ENCODE peak calls at places on chromosomes 13 and 19, in six cellular contexts. M, O, V, Z, J and I are unnamed samples.

GRCh38 chr19:47047272-47047930 is 1.0 kb downstream of the TMEM160 start:
- DNase-seq in M (no peak), O (no peak), V (no peak), Z (no peak), J (no peak), I (no peak)

GRCh38 chr13:106486287-106486686 is 49.2 kb downstream of the EFNB2 start:
- DNase-seq in M (no peak), O (no peak), V (no peak), Z (no peak), J (no peak), I (no peak)

GRCh38 chr19:49094505-49095482 is 9.5 kb downstream of the SNRNP70 start:
- DNase-seq in M (no peak), O (no peak), V (peak; percentile 55), Z (no peak), J (no peak), I (no peak)

GRCh38 chr13:75324413-75324940 is 157.5 kb downstream of the TBC1D4 start:
- DNase-seq in M (no peak), O (no peak), V (no peak), Z (no peak), J (no peak), I (no peak)

GRCh38 chr13:44249439-44249838 is 124.2 kb upstream of the SERP2 start:
- DNase-seq in M (no peak), O (peak; percentile 79), V (no peak), Z (no peak), J (peak; percentile 85), I (no peak)

GRCh38 chr19:41175825-41176734 is 16.9 kb upstream of the CYP2S1 start:
- DNase-seq in M (no peak), O (peak; percentile 93), V (peak; percentile 53), Z (peak; percentile 69), J (peak; percentile 59), I (no peak)

GRCh38 chr13:48723168-48723567 is 69.4 kb downstream of the CYSLTR2 start:
- DNase-seq in M (no peak), O (no peak), V (no peak), Z (no peak), J (peak; percentile 4), I (no peak)

GRCh38 chr13:40812102-40812501 is 22.7 kb downstream of the SLC25A15 start:
- DNase-seq in M (no peak), O (no peak), V (no peak), Z (no peak), J (no peak), I (no peak)

GRCh38 chr19:17686027-17686511 is 2.1 kb downstream of the UNC13A start:
- DNase-seq in M (no peak), O (no peak), V (no peak), Z (peak; percentile 24), J (peak; percentile 31), I (no peak)

GRCh38 chr19:40286674-40287421 is 1.7 kb upstream of the AKT2 start:
- DNase-seq in M (no peak), O (no peak), V (no peak), Z (no peak), J (peak; percentile 18), I (no peak)

GRCh38 chr19:32570081-32570785 is 10.8 kb upstream of the PDCD5 start:
- DNase-seq in M (peak; percentile 46), O (peak; percentile 69), V (peak; percentile 30), Z (peak; percentile 61), J (peak; percentile 66), I (peak; percentile 15)

GRCh38 chr19:5961969-5962945 is 15.7 kb downstream of the RANBP3 start:
- DNase-seq in M (peak; percentile 93), O (no peak), V (peak; percentile 42), Z (peak; percentile 62), J (no peak), I (peak; percentile 96)

GRCh38 chr19:46861691-46862503 is 1.1 kb downstream of the ARHGAP35 start:
- DNase-seq in M (no peak), O (peak; percentile 42), V (peak; percentile 43), Z (no peak), J (peak; percentile 24), I (no peak)

GRCh38 chr13:47159853-47160550 is 263.1 kb upstream of the HTR2A start:
- DNase-seq in M (no peak), O (no peak), V (no peak), Z (no peak), J (no peak), I (no peak)

GRCh38 chr13:93778548-93778947 is 551.9 kb downstream of the GPC6 start:
- DNase-seq in M (no peak), O (no peak), V (no peak), Z (no peak), J (no peak), I (no peak)

GRCh38 chr13:48876289-48876688 is 99.4 kb upstream of the FNDC3A start:
- DNase-seq in M (no peak), O (no peak), V (no peak), Z (no peak), J (no peak), I (no peak)

GRCh38 chr19:5775668-5776309 is 8.8 kb downstream of the PRR22 start:
- DNase-seq in M (no peak), O (peak; percentile 62), V (no peak), Z (peak; percentile 43), J (peak; percentile 89), I (no peak)

GRCh38 chr19:33301011-33301899 is 1.1 kb downstream of the CEBPA start:
- DNase-seq in M (no peak), O (no peak), V (no peak), Z (no peak), J (no peak), I (no peak)

GRCh38 chr19:4324228-4324627 is 14.4 kb downstream of the STAP2 start:
- DNase-seq in M (no peak), O (no peak), V (no peak), Z (no peak), J (no peak), I (no peak)

GRCh38 chr19:5086725-5087439 is 118.0 kb downstream of the KDM4B start:
- DNase-seq in M (peak; percentile 50), O (no peak), V (no peak), Z (no peak), J (no peak), I (peak; percentile 69)

GRCh38 chr19:19459099-19459498 is 53.6 kb downstream of the GATAD2A start:
- DNase-seq in M (no peak), O (peak; percentile 55), V (no peak), Z (no peak), J (peak; percentile 37), I (no peak)

GRCh38 chr19:6868341-6868740 is 19.0 kb upstream of the ADGRE1 start:
- DNase-seq in M (no peak), O (no peak), V (peak; percentile 35), Z (no peak), J (no peak), I (no peak)

GRCh38 chr19:35901055-35901644 is 810 bp upstream of the NFKBID start:
- DNase-seq in M (no peak), O (peak; percentile 79), V (no peak), Z (peak; percentile 34), J (peak; percentile 35), I (no peak)

GRCh38 chr13:110373617-110374016 is 66.5 kb downstream of the COL4A2 start:
- DNase-seq in M (no peak), O (no peak), V (no peak), Z (no peak), J (no peak), I (no peak)

GRCh38 chr19:29671393-29672076 is 6.3 kb downstream of the PLEKHF1 start:
- DNase-seq in M (no peak), O (no peak), V (no peak), Z (peak; percentile 24), J (peak; percentile 66), I (peak; percentile 64)

GRCh38 chr13:46622918-46623256 is 69.9 kb downstream of the LRCH1 start:
- DNase-seq in M (peak; percentile 52), O (peak; percentile 69), V (no peak), Z (no peak), J (peak; percentile 92), I (no peak)

GRCh38 chr13:80690208-80690607 is 349.3 kb upstream of the SPRY2 start:
- DNase-seq in M (no peak), O (no peak), V (no peak), Z (no peak), J (no peak), I (no peak)

GRCh38 chr19:3849092-3849491 is 19.7 kb downstream of the ZFR2 start:
- DNase-seq in M (peak; percentile 23), O (peak; percentile 50), V (no peak), Z (no peak), J (peak; percentile 11), I (no peak)

GRCh38 chr13:110801044-110801443 is 87.5 kb downstream of the ING1 start:
- DNase-seq in M (no peak), O (peak; percentile 9), V (no peak), Z (no peak), J (no peak), I (no peak)

GRCh38 chr19:40921005-40921897 is 39.2 kb upstream of the CYP2A7 start:
- DNase-seq in M (no peak), O (peak; percentile 85), V (no peak), Z (no peak), J (no peak), I (peak; percentile 59)

GRCh38 chr13:81480634-81481033 is 1139.7 kb upstream of the SPRY2 start:
- DNase-seq in M (peak; percentile 24), O (no peak), V (no peak), Z (no peak), J (no peak), I (no peak)